ENCODE peak calls at places on chromosomes 4 and X, in five cellular contexts. V is suprapubic skin, M is transverse colon, T is tibial nerve, N is thyroid gland. I is an unnamed sample.

GRCh38 chr4:83917572-83917971 is 381.7 kb downstream of the GPAT3 start:
- DNase-seq in T (no peak), V (no peak), N (no peak), M (no peak), I (no peak)

GRCh38 chr4:53706422-53707032 is 115.2 kb upstream of the LNX1 start:
- DNase-seq in N (no peak), M (no peak), T (peak; percentile 53), V (no peak), I (no peak)

GRCh38 chr4:38161208-38162113 is 201.3 kb downstream of the PTTG2 start:
- DNase-seq in T (no peak), V (no peak), M (no peak), N (no peak), I (no peak)

GRCh38 chrX:53284684-53285447 is 3.5 kb upstream of the IQSEC2 start:
- DNase-seq in M (peak; percentile 71), N (peak; percentile 48), V (no peak), T (peak; percentile 38), I (peak; percentile 68)

GRCh38 chr4:168879178-168879577 is 130.9 kb downstream of the CBR4 start:
- DNase-seq in N (no peak), V (no peak), T (no peak), M (no peak), I (no peak)

GRCh38 chr4:84126061-84126787 is 372.9 kb downstream of the NKX6-1 start:
- DNase-seq in N (no peak), V (no peak), M (no peak), T (no peak), I (no peak)

GRCh38 chr4:97498875-97499274 is 644.4 kb downstream of the STPG2 start:
- DNase-seq in N (no peak), T (no peak), M (no peak), V (no peak), I (no peak)

GRCh38 chr4:18961879-18962278 is 940.3 kb upstream of the LCORL start:
- DNase-seq in M (no peak), T (no peak), V (no peak), N (no peak), I (no peak)

GRCh38 chrX:11100281-11101035 is 10.7 kb upstream of the HCCS start:
- DNase-seq in M (peak; percentile 20), V (no peak), T (peak; percentile 33), N (peak; percentile 48), I (no peak)

GRCh38 chrX:3585719-3586118 is 127.7 kb downstream of the PRKX start:
- DNase-seq in T (no peak), N (no peak), M (no peak), V (no peak), I (no peak)

GRCh38 chrX:99394450-99394849 is 1015.6 kb downstream of the PCDH19 start:
- DNase-seq in N (no peak), M (no peak), T (no peak), V (no peak), I (no peak)

GRCh38 chr4:184506527-184507121 is 32.3 kb upstream of the IRF2 start:
- DNase-seq in M (peak; percentile 38), T (no peak), N (no peak), V (no peak), I (peak; percentile 68)

GRCh38 chrX:116272328-116272727 is 101.8 kb downstream of the AGTR2 start:
- DNase-seq in N (no peak), T (no peak), V (no peak), M (peak; percentile 15), I (no peak)

GRCh38 chr4:139666735-139667266 is 1.2 kb downstream of the MGST2 start:
- DNase-seq in V (no peak), N (peak; percentile 35), T (peak; percentile 26), M (peak; percentile 70), I (peak; percentile 61)

GRCh38 chr4:71769434-71769833 is 14.4 kb downstream of the GC start:
- DNase-seq in T (no peak), V (no peak), M (no peak), N (no peak), I (no peak)

GRCh38 chrX:154804957-154805695 is at the start of gene MPP1:
- DNase-seq in N (peak; percentile 68), M (peak; percentile 84), T (peak; percentile 23), V (peak; percentile 80), I (peak; percentile 62)
- TF ChIP-seq POLR2A in N (peak; percentile 61), M (peak; percentile 52), T (peak; percentile 39), V (no peak), I (peak; percentile 70)

GRCh38 chrX:72662020-72662747 is 51.9 kb downstream of the PHKA1 start:
- DNase-seq in V (no peak), N (no peak), M (no peak), T (no peak), I (no peak)
- TF ChIP-seq POLR2A in V (no peak), N (no peak), M (no peak), T (no peak), I (no peak)

GRCh38 chr4:177951026-177951425 is 508.8 kb upstream of the AGA start:
- DNase-seq in M (no peak), T (no peak), N (no peak), V (no peak), I (no peak)

GRCh38 chr4:177945235-177945634 is 503.0 kb upstream of the AGA start:
- DNase-seq in M (no peak), V (no peak), N (no peak), T (no peak), I (no peak)

GRCh38 chr4:177952723-177953122 is 510.5 kb upstream of the AGA start:
- DNase-seq in M (no peak), N (no peak), V (no peak), T (no peak), I (no peak)

GRCh38 chr4:177948853-177949252 is 506.6 kb upstream of the AGA start:
- DNase-seq in M (no peak), T (no peak), V (no peak), N (no peak), I (no peak)
- TF ChIP-seq POLR2A in M (no peak), T (no peak), V (no peak), N (no peak), I (no peak)

GRCh38 chr4:89110986-89111832 is at the start of gene TIGD2:
- DNase-seq in M (peak; percentile 92), N (peak; percentile 90), T (peak; percentile 65), V (peak; percentile 91), I (peak; percentile 94)
- TF ChIP-seq POLR2A in M (peak; percentile 86), N (peak; percentile 90), T (peak; percentile 63), V (no peak), I (peak; percentile 88)

GRCh38 chr4:100189820-100190642 is at the start of gene DDIT4L:
- DNase-seq in N (peak; percentile 39), V (peak; percentile 86), T (no peak), M (peak; percentile 29), I (peak; percentile 47)
- TF ChIP-seq POLR2A in N (peak; percentile 30), V (no peak), T (no peak), M (no peak), I (no peak)

DNA sequence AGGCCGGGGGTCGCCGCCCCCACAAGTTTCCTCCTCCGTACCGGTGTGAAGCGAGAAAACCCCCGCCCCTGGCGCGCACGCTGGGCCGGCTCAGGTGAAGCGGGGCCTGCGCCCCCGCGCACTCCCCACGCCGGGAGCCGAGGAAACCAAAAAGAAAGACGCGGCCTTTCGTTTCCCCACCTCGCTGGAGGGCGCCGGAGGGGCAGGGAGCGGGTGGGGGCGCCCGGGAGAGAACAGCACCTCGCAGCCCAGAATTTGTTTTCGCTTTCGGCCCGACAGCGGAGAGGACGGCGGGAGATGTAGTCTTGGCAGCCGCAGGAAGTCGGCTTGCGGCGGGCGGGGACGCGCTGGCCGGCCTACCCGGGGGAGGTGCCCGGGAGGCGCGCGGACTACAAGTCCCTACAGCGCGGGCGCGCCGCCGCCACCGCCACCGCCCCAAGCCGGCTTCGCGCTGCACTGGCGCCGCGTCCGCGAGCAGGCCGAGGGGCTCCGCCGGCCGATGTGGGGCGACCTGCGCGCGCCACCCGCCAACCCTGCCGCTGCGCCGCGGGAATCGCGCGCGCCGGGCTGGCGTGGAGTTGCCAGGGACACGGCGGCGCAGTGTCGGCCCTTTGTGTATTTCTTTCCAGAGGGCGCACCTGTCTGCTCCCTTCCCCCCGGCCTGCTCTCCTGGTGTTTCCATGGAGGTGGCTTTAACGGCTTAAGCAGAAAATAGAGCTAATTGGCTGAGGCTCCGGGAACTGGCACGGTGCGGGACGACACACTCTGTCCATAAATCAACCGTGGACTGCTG is at the start of gene OTUD4:
- DNase-seq in T (peak; percentile 87), V (peak; percentile 97), N (peak; percentile 96), M (peak; percentile 96), I (peak; percentile 95)
- TF ChIP-seq POLR2A in T (peak; percentile 75), V (no peak), N (peak; percentile 92), M (peak; percentile 73), I (peak; percentile 55)

I was measured in Peyer's patch.